ENCODE peak calls at places on chromosomes 2 and 18, in nine cellular contexts. J is A549, D is fibroblast of lung, G is foreskin keratinocyte, X is H9, A is endodermal cell, Z is OCI-LY7, B is HCT116, U is mammary epithelial cell. F is an unnamed sample.

GRCh38 chr2:114405486-114406250 is 36.8 kb upstream of the DPP10 start:
- DNase-seq in J (no peak), D (no peak), G (no peak), X (no peak), A (no peak), Z (no peak), B (no peak), U (no peak), F (no peak)

GRCh38 chr2:84971799-84972790 is 1.1 kb downstream of the KCMF1 start:
- DNase-seq in J (peak), D (peak), G (no peak), X (no peak), A (peak), Z (peak), B (no peak), U (no peak), F (no peak)

GRCh38 chr2:142724713-142725349 is 152.6 kb upstream of the KYNU start:
- DNase-seq in J (no peak), D (no peak), G (no peak), X (no peak), A (no peak), Z (no peak), B (no peak), U (no peak), F (no peak)

GRCh38 chr2:16091576-16092282 is 151.4 kb downstream of the MYCN start:
- DNase-seq in J (no peak), D (no peak), G (no peak), X (no peak), A (no peak), Z (no peak), B (no peak), U (no peak), F (no peak)

GRCh38 chr18:74213429-74213828 is 65.1 kb downstream of the TIMM21 start:
- DNase-seq in J (no peak), D (no peak), G (no peak), X (no peak), A (no peak), Z (no peak), B (no peak), U (peak), F (no peak)

GRCh38 chr2:229492034-229492433 is 220.9 kb upstream of the PID1 start:
- DNase-seq in J (no peak), D (no peak), G (no peak), X (no peak), A (no peak), Z (no peak), B (no peak), U (peak), F (no peak)

GRCh38 chr2:21395366-21395765 is 271.6 kb downstream of the TDRD15 start:
- DNase-seq in J (peak), D (no peak), G (no peak), X (no peak), A (peak), Z (peak), B (no peak), U (no peak), F (no peak)

GRCh38 chr2:28311660-28312249 is 80.9 kb upstream of the FOSL2 start:
- DNase-seq in J (no peak), D (no peak), G (no peak), X (no peak), A (no peak), Z (no peak), B (no peak), U (no peak), F (no peak)

GRCh38 chr2:159227467-159227866 is 59.0 kb downstream of the WDSUB1 start:
- DNase-seq in J (no peak), D (no peak), G (no peak), X (no peak), A (no peak), Z (no peak), B (no peak), U (no peak), F (no peak)

GRCh38 chr2:189143930-189144329 is 35.6 kb downstream of the COL5A2 start:
- DNase-seq in J (peak), D (peak), G (no peak), X (no peak), A (no peak), Z (no peak), B (no peak), U (no peak), F (no peak)

GRCh38 chr2:8761529-8762164 is 75.8 kb downstream of the KIDINS220 start:
- DNase-seq in J (peak), D (peak), G (no peak), X (no peak), A (no peak), Z (peak), B (peak), U (peak), F (peak)

GRCh38 chr2:109613922-109614714 is at the start of the genes SEPTIN10 and SOWAHC:
- DNase-seq in J (peak), D (peak), G (peak), X (peak), A (peak), Z (no peak), B (peak), U (peak), F (peak)

GRCh38 chr2:109435866-109436634 is 177.7 kb downstream of the SEPTIN10 start:
- DNase-seq in J (no peak), D (peak), G (no peak), X (no peak), A (no peak), Z (no peak), B (no peak), U (no peak), F (no peak)

DNA sequence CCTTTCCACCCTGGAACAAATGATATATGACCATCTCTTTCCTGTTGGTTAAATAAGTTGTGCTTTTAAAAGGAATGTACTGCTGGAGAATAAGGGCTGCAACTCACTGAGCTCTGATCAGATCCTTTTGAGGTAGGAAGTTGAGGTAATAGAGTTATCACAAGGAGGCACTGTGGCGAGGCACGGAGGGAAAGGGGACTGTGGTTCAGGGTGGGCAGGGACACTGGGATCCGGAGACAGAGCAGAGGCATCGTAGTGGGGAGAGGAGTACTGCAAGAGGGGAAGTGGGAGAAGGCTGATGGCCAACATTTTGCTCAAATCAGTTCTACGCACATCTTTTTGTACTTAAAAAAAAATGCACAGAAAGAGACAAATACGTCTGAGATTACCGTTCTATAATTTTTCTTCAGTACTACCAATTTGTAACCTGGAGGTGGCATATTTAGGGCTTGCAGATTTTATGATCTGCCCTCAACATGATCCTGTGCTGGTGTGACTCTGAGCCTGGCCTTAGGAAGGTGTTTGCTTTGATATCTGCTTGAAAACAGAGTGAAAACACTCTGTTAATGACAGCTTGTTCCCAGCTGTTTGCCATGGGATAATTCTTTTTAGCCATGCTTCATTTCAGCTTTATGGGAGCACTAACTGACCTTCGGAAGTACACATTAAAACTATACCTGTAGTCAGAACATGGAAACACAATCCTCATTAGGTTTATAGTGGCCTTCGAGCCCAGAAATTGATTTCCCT is 168.1 kb downstream of the KCNE4 start:
- DNase-seq in J (no peak), D (no peak), G (no peak), X (no peak), A (peak), Z (no peak), B (no peak), U (no peak), F (no peak)
- TF ChIP-seq CTCF in J (no peak), D (no peak), G (no peak), X (peak), A (peak), Z (no peak), B (no peak), U (no peak), F (no peak)

DNA sequence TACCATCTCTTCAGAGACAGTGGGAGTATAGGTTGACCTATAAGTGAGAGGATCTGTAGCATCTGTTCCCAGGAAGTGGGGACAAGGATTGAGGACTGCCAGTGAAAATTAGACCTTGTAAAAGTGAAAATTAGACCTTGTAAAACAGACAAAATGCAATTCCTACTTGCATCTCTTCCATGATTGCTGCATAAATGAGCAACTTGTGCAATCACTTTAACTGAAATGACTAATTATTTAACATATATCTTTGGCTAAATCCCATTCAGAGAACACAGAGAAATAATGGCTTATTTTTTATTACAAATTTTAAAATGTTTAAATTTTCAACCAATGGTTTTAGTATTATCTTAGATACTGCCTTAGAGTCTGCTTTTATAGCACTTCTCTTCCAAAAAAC is 67.2 kb upstream of the NABP1 start:
- DNase-seq in J (no peak), D (peak), G (no peak), X (no peak), A (no peak), Z (no peak), B (no peak), U (no peak), F (no peak)
- H3K27ac ChIP-seq in J (no peak), D (no peak), G (no peak), X (no peak), A (no peak), Z (no peak), B (no peak), U (no peak), F (no peak)

GRCh38 chr2:219433666-219434467 is 776 bp upstream of the SPEG start:
- DNase-seq in J (peak), D (peak), G (no peak), X (peak), A (peak), Z (peak), B (peak), U (no peak), F (no peak)
- TF ChIP-seq CTCF in J (peak), D (peak), G (peak), X (peak), A (peak), Z (peak), B (peak), U (peak), F (no peak)

DNA sequence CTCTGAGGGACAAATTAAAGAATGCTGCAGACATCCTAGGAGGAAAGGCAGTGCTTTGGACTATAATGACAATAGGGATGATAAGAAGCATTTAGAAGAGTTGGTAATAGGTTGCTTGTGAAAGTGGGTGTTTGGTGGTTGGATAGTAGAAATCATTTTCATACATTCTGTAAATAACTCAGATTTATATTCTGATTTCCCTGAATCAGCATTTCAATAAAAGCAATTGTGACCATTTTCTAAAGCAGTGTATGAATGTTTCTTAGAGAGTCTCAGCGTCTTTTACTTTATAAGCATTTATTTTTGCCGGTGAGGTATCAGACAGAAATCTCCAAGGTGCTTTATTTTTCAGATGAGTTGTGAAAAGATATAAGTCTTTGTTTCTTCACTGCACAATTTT is 1099.0 kb upstream of the LRRTM1 start:
- DNase-seq in J (no peak), D (no peak), G (no peak), X (no peak), A (no peak), Z (no peak), B (no peak), U (no peak), F (no peak)
- H3K27ac ChIP-seq in J (no peak), D (no peak), G (no peak), X (no peak), A (no peak), Z (no peak), B (no peak), U (no peak), F (no peak)

GRCh38 chr2:46350030-46350699 is 53.0 kb downstream of the EPAS1 start:
- DNase-seq in J (no peak), D (no peak), G (no peak), X (no peak), A (no peak), Z (no peak), B (no peak), U (no peak), F (no peak)

GRCh38 chr2:46351388-46352141 is 54.4 kb downstream of the EPAS1 start:
- DNase-seq in J (no peak), D (no peak), G (no peak), X (peak), A (peak), Z (no peak), B (no peak), U (no peak), F (no peak)

GRCh38 chr2:46353509-46353908 is 56.3 kb downstream of the EPAS1 start:
- DNase-seq in J (no peak), D (no peak), G (no peak), X (no peak), A (no peak), Z (no peak), B (no peak), U (peak), F (no peak)

GRCh38 chr2:46355756-46356155 is 58.5 kb downstream of the EPAS1 start:
- DNase-seq in J (no peak), D (no peak), G (no peak), X (no peak), A (no peak), Z (no peak), B (no peak), U (no peak), F (no peak)

DNA sequence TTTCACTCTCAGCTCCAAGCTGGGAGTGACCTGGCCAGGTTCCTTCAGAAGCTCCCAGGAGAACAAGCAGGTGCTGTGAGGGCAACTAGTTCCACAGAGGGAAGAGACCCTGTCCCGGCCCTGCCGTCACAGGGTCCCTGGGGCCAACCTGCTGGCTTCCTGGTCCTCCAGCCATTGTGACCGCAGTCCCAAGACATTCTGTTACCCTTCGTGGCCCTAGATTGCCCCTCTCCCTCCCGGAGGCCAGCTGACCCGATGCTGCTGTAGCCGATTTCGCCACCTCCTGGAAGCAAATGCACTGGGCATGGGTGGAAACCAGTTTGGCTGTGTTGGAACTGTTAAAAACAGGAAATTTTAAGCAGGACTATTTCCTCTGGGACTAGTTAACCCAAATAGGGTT is 55.4 kb downstream of the EPAS1 start:
- DNase-seq in J (no peak), D (no peak), G (no peak), X (no peak), A (no peak), Z (no peak), B (no peak), U (no peak), F (no peak)
- TF ChIP-seq CTCF in J (no peak), D (no peak), G (peak), X (peak), A (peak), Z (no peak), B (no peak), U (no peak), F (no peak)

GRCh38 chr2:1674766-1675397 is 69.4 kb downstream of the PXDN start:
- DNase-seq in J (no peak), D (no peak), G (no peak), X (no peak), A (peak), Z (no peak), B (no peak), U (no peak), F (no peak)
- H3K27ac ChIP-seq in J (peak), D (peak), G (peak), X (no peak), A (no peak), Z (no peak), B (no peak), U (peak), F (peak)

DNA sequence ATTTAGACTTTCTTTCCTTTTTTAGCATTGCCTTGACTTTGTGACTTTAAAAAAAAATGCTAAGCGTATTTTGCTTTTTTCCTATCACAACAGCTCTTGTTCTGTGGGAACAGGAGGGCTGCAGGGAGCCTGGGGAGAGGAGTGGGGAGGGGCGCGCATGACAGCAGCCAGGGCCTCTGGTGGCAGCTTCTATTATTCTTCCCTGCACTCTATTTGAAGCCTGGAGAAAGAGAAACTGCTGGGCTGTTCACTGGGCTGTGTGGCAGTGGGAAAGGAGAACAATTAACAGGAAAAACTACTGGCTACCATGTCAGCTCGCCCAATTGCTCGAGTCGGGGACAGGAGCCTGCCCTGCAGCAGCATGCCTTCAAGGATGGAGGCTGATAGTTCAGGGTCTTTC is 119.0 kb upstream of the ZBTB14 start:
- DNase-seq in J (no peak), D (no peak), G (no peak), X (peak), A (peak), Z (no peak), B (no peak), U (no peak), F (no peak)
- TF ChIP-seq CTCF in J (no peak), D (no peak), G (no peak), X (peak), A (peak), Z (no peak), B (no peak), U (no peak), F (no peak)

DNA sequence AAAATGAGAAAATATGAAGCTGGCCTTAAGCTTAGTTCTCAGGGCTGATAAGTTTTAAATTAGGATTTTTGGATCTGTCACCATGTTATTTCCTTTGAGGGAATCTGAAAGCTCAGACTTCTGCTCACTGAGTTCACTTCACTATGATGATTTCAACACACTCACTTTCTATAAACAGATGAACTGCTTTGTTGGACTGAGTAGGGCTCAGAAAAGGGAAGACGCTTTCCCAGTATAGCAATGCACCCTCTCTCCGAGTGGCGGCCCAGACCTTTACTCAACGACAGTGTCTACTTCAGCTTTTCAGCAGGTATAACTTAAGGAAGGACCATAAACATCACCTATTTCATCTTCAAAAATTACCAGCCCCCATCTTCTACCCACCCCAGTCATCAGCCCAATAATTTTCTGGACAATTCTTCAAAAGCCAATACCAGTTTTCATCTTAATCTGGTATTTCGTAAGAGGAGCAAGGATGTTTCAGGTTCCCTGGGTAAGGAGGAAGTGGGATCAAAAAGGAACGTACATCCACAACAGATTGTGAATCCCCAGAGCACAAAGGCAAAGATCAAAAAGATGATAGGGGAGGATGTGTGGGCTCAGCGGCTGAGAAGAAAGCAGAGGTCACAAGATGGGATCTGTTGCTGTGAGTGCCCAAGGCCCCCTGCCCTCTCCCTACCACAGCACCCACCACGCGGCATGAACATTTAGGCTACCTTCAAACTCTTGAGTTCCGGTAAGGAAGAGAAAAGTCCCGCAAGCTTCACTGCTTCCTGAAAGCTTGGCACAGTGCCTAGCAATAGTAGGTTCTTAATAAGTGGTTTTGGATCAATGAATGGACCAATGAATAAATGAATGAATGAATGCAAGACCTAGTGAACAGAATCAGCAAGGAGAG is 41.9 kb downstream of the LPIN2 start:
- DNase-seq in J (no peak), D (no peak), G (no peak), X (no peak), A (no peak), Z (no peak), B (no peak), U (no peak), F (no peak)
- H3K27ac ChIP-seq in J (no peak), D (peak), G (no peak), X (no peak), A (no peak), Z (no peak), B (no peak), U (no peak), F (no peak)

GRCh38 chr2:199682001-199682400 is 169.0 kb downstream of the FTCDNL1 start:
- DNase-seq in J (no peak), D (no peak), G (no peak), X (no peak), A (no peak), Z (no peak), B (no peak), U (no peak), F (no peak)
- TF ChIP-seq CTCF in J (no peak), D (no peak), G (no peak), X (no peak), A (no peak), Z (peak), B (no peak), U (no peak), F (no peak)

F was measured in RWPE1.